ENCODE peak calls at places on chromosome 12, in ten cellular contexts. One of them, this sample, is unnamed.
A peak's percentile ranks its signal among the peaks of the same experiment; 100 is the strongest.

GRCh38 chr12:1471224-1471623 is 123.2 kb downstream of the FBXL14 start:
- DNase-seq in tibial nerve: no peak
- DNase-seq in IMR-90: no peak
- DNase-seq in heart left ventricle: no peak
- DNase-seq in testis: no peak
- DNase-seq in stomach: no peak
- DNase-seq in Peyer's patch: no peak
- DNase-seq in prostate gland: no peak
- DNase-seq in ovary: no peak
- DNase-seq in NB4: no peak
- DNase-seq in this sample: no peak

GRCh38 chr12:76943004-76943403 is 64.2 kb upstream of the CSRP2 start:
- DNase-seq in testis: no peak
- DNase-seq in prostate gland: peak; percentile 17
- DNase-seq in Peyer's patch: no peak
- DNase-seq in ovary: no peak
- DNase-seq in NB4: no peak
- DNase-seq in tibial nerve: no peak
- DNase-seq in IMR-90: no peak
- DNase-seq in heart left ventricle: no peak
- DNase-seq in stomach: no peak
- DNase-seq in this sample: no peak

GRCh38 chr12:121239335-121239678 is 29.4 kb downstream of the P2RX4 start:
- DNase-seq in tibial nerve: no peak
- DNase-seq in stomach: no peak
- DNase-seq in NB4: peak; percentile 94
- DNase-seq in testis: no peak
- DNase-seq in Peyer's patch: no peak
- DNase-seq in prostate gland: no peak
- DNase-seq in IMR-90: no peak
- DNase-seq in heart left ventricle: no peak
- DNase-seq in ovary: no peak
- DNase-seq in this sample: no peak

GRCh38 chr12:11798856-11799530 is 149.5 kb downstream of the ETV6 start:
- DNase-seq in IMR-90: peak; percentile 88
- DNase-seq in ovary: no peak
- DNase-seq in Peyer's patch: no peak
- DNase-seq in NB4: peak; percentile 97
- DNase-seq in testis: no peak
- DNase-seq in stomach: no peak
- DNase-seq in prostate gland: no peak
- DNase-seq in tibial nerve: no peak
- DNase-seq in heart left ventricle: no peak
- DNase-seq in this sample: no peak

GRCh38 chr12:72491399-72491798 is 219.2 kb downstream of the TRHDE start:
- DNase-seq in heart left ventricle: no peak
- DNase-seq in testis: no peak
- DNase-seq in NB4: no peak
- DNase-seq in IMR-90: peak; percentile 66
- DNase-seq in prostate gland: no peak
- DNase-seq in stomach: no peak
- DNase-seq in tibial nerve: no peak
- DNase-seq in Peyer's patch: no peak
- DNase-seq in ovary: no peak
- DNase-seq in this sample: no peak

GRCh38 chr12:130456375-130457199 is 118.9 kb downstream of the PIWIL1 start:
- DNase-seq in stomach: peak; percentile 68
- DNase-seq in ovary: no peak
- DNase-seq in prostate gland: peak; percentile 42
- DNase-seq in testis: peak; percentile 53
- DNase-seq in tibial nerve: no peak
- DNase-seq in IMR-90: no peak
- DNase-seq in heart left ventricle: peak; percentile 85
- DNase-seq in Peyer's patch: no peak
- DNase-seq in NB4: no peak
- DNase-seq in this sample: peak; percentile 93

GRCh38 chr12:101761347-101761746 is 22.1 kb upstream of the SYCP3 start:
- DNase-seq in IMR-90: peak; percentile 79
- DNase-seq in tibial nerve: no peak
- DNase-seq in prostate gland: peak; percentile 48
- DNase-seq in heart left ventricle: no peak
- DNase-seq in NB4: no peak
- DNase-seq in ovary: no peak
- DNase-seq in testis: no peak
- DNase-seq in stomach: no peak
- DNase-seq in Peyer's patch: no peak
- DNase-seq in this sample: no peak

GRCh38 chr12:42779186-42779859 is 189.8 kb upstream of the PRICKLE1 start:
- DNase-seq in NB4: peak; percentile 70
- DNase-seq in tibial nerve: peak; percentile 28
- DNase-seq in testis: no peak
- DNase-seq in stomach: no peak
- DNase-seq in IMR-90: peak; percentile 63
- DNase-seq in ovary: no peak
- DNase-seq in heart left ventricle: no peak
- DNase-seq in Peyer's patch: no peak
- DNase-seq in prostate gland: peak; percentile 24
- DNase-seq in this sample: no peak

GRCh38 chr12:21697829-21698630 is 40.4 kb upstream of the LDHB start:
- DNase-seq in stomach: no peak
- DNase-seq in Peyer's patch: no peak
- DNase-seq in heart left ventricle: no peak
- DNase-seq in NB4: peak; percentile 56
- DNase-seq in testis: no peak
- DNase-seq in prostate gland: no peak
- DNase-seq in IMR-90: peak; percentile 48
- DNase-seq in tibial nerve: peak; percentile 42
- DNase-seq in ovary: no peak
- DNase-seq in this sample: no peak

GRCh38 chr12:66279127-66279712 is 23.1 kb upstream of the HELB start:
- DNase-seq in Peyer's patch: no peak
- DNase-seq in tibial nerve: no peak
- DNase-seq in heart left ventricle: no peak
- DNase-seq in testis: peak; percentile 33
- DNase-seq in prostate gland: no peak
- DNase-seq in NB4: peak; percentile 64
- DNase-seq in ovary: no peak
- DNase-seq in IMR-90: peak; percentile 22
- DNase-seq in stomach: no peak
- DNase-seq in this sample: no peak

DNA sequence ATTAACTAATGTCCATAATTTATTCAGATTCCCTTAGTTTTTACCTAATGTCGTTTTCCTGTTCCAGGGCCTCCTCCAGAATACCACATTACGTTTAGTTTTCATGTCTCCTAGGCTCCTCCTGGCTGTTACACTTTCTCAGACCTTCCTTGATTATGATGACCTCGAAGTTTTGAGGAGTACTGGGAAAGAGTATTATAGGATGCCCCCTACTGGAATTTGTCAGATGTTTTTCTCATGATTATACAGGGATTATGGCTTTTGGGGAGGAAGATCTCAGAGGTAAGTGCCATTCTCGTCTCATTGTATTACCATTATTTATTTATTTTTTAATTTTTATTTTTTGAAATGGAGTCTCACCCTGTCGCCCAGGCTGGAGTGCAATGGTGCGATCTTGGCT is 17.7 kb upstream of the C1S start:
- DNase-seq in Peyer's patch: no peak
- DNase-seq in prostate gland: no peak
- DNase-seq in tibial nerve: no peak
- DNase-seq in heart left ventricle: no peak
- DNase-seq in NB4: peak; percentile 70
- DNase-seq in IMR-90: peak; percentile 29
- DNase-seq in testis: no peak
- DNase-seq in ovary: no peak
- DNase-seq in stomach: no peak
- DNase-seq in this sample: no peak
- TF ChIP-seq CTCF in Peyer's patch: peak; percentile 83
- TF ChIP-seq CTCF in prostate gland: peak; percentile 64
- TF ChIP-seq CTCF in tibial nerve: no peak
- TF ChIP-seq CTCF in heart left ventricle: peak; percentile 14
- TF ChIP-seq CTCF in NB4: peak; percentile 36
- TF ChIP-seq CTCF in IMR-90: peak; percentile 38
- TF ChIP-seq CTCF in testis: peak; percentile 12
- TF ChIP-seq CTCF in ovary: no peak
- TF ChIP-seq CTCF in stomach: peak; percentile 58
- TF ChIP-seq CTCF in this sample: peak; percentile 44

GRCh38 chr12:6278439-6279255 is 31.8 kb upstream of the PLEKHG6 start:
- DNase-seq in IMR-90: peak; percentile 74
- DNase-seq in ovary: peak; percentile 87
- DNase-seq in Peyer's patch: peak; percentile 69
- DNase-seq in prostate gland: peak; percentile 84
- DNase-seq in tibial nerve: peak; percentile 73
- DNase-seq in testis: peak; percentile 81
- DNase-seq in stomach: peak; percentile 89
- DNase-seq in heart left ventricle: peak; percentile 89
- DNase-seq in NB4: peak; percentile 86
- DNase-seq in this sample: peak; percentile 88
- TF ChIP-seq POLR2A in IMR-90: peak; percentile 50
- TF ChIP-seq POLR2A in ovary: no peak
- TF ChIP-seq POLR2A in Peyer's patch: peak; percentile 62
- TF ChIP-seq POLR2A in prostate gland: peak; percentile 47
- TF ChIP-seq POLR2A in tibial nerve: peak; percentile 37
- TF ChIP-seq POLR2A in testis: no peak
- TF ChIP-seq POLR2A in stomach: no peak
- TF ChIP-seq POLR2A in heart left ventricle: peak; percentile 37
- TF ChIP-seq POLR2A in NB4: no peak
- TF ChIP-seq POLR2A in this sample: no peak

DNA sequence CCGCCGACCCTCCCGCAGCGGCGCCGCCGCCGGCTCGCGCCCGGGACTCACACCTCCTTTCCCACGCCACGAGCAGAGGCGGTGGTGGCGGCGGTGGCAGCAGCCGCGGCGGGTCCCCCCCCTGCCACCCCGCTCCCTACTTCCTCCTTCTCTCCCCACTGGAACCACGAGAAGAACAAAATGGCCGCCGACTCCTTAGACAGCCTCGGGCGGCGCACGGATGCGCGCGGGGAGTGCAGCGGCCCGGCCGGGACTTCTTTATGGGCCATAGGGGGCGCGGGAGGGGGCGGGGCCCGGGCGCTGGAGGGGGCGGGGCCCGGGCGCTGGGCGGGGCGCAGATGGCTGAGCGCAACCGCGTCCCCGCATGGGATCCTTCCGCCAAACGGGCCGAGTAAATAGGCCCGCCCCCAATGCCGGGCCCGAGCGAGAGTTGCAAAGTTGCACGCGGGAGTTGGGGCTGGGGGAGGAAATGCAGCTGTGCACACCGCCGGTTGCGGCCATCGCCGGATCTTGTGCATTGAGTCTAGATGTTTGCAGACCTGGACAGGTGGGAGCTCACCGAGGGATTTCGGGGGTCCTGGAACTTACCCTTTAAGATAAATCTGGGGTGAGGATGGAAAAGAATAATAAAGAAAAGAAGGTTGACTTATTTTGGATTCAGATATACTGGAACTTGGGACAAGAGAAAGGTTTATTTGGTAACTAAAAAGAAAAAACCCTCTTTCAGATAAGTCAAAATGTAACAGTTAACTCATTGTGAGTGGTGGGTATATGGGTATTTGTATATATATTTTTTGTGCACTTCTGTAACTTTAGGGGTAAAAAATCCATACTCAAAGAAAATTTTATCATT is at the start of gene PPP1CC:
- DNase-seq in IMR-90: peak; percentile 89
- DNase-seq in NB4: peak; percentile 99
- DNase-seq in tibial nerve: peak; percentile 92
- DNase-seq in Peyer's patch: peak; percentile 96
- DNase-seq in ovary: peak; percentile 93
- DNase-seq in testis: peak; percentile 97
- DNase-seq in heart left ventricle: peak; percentile 97
- DNase-seq in stomach: peak; percentile 95
- DNase-seq in prostate gland: peak; percentile 93
- DNase-seq in this sample: peak; percentile 94
- TF ChIP-seq CTCF in IMR-90: no peak
- TF ChIP-seq CTCF in NB4: no peak
- TF ChIP-seq CTCF in tibial nerve: no peak
- TF ChIP-seq CTCF in Peyer's patch: no peak
- TF ChIP-seq CTCF in ovary: no peak
- TF ChIP-seq CTCF in testis: no peak
- TF ChIP-seq CTCF in heart left ventricle: no peak
- TF ChIP-seq CTCF in stomach: no peak
- TF ChIP-seq CTCF in prostate gland: no peak
- TF ChIP-seq CTCF in this sample: no peak

GRCh38 chr12:112012775-112013600 is at the start of the genes ERP29 and TMEM116:
- DNase-seq in NB4: peak; percentile 100
- DNase-seq in testis: peak; percentile 99
- DNase-seq in Peyer's patch: peak; percentile 100
- DNase-seq in heart left ventricle: peak; percentile 100
- DNase-seq in prostate gland: peak; percentile 100
- DNase-seq in tibial nerve: peak; percentile 100
- DNase-seq in stomach: peak; percentile 100
- DNase-seq in IMR-90: peak; percentile 98
- DNase-seq in ovary: peak; percentile 100
- DNase-seq in this sample: peak; percentile 100
- TF ChIP-seq POLR2A in NB4: peak; percentile 97
- TF ChIP-seq POLR2A in testis: peak; percentile 21
- TF ChIP-seq POLR2A in Peyer's patch: peak; percentile 86
- TF ChIP-seq POLR2A in heart left ventricle: peak; percentile 86
- TF ChIP-seq POLR2A in prostate gland: peak; percentile 86
- TF ChIP-seq POLR2A in tibial nerve: peak; percentile 94
- TF ChIP-seq POLR2A in stomach: peak; percentile 58
- TF ChIP-seq POLR2A in IMR-90: peak; percentile 90
- TF ChIP-seq POLR2A in ovary: peak; percentile 98
- TF ChIP-seq POLR2A in this sample: peak; percentile 95

GRCh38 chr12:105382771-105383632 is 52.5 kb downstream of the C12orf75 start:
- DNase-seq in Peyer's patch: no peak
- DNase-seq in ovary: no peak
- DNase-seq in stomach: no peak
- DNase-seq in IMR-90: peak; percentile 73
- DNase-seq in prostate gland: peak; percentile 30
- DNase-seq in NB4: peak; percentile 70
- DNase-seq in heart left ventricle: no peak
- DNase-seq in testis: no peak
- DNase-seq in tibial nerve: peak; percentile 71
- DNase-seq in this sample: no peak
- TF ChIP-seq CTCF in Peyer's patch: peak; percentile 93
- TF ChIP-seq CTCF in ovary: no peak
- TF ChIP-seq CTCF in stomach: peak; percentile 74
- TF ChIP-seq CTCF in IMR-90: peak; percentile 83
- TF ChIP-seq CTCF in prostate gland: peak; percentile 78
- TF ChIP-seq CTCF in NB4: peak; percentile 77
- TF ChIP-seq CTCF in heart left ventricle: peak; percentile 67
- TF ChIP-seq CTCF in testis: peak; percentile 80
- TF ChIP-seq CTCF in tibial nerve: peak; percentile 58
- TF ChIP-seq CTCF in this sample: peak; percentile 71

GRCh38 chr12:4272014-4272975 is 1.3 kb upstream of the CCND2 start:
- DNase-seq in Peyer's patch: peak; percentile 91
- DNase-seq in heart left ventricle: peak; percentile 87
- DNase-seq in NB4: peak; percentile 97
- DNase-seq in ovary: peak; percentile 64
- DNase-seq in tibial nerve: peak; percentile 69
- DNase-seq in prostate gland: peak; percentile 49
- DNase-seq in IMR-90: peak; percentile 6
- DNase-seq in stomach: peak; percentile 63
- DNase-seq in testis: peak; percentile 80
- DNase-seq in this sample: peak; percentile 89
- TF ChIP-seq POLR2A in Peyer's patch: peak; percentile 39
- TF ChIP-seq POLR2A in heart left ventricle: no peak
- TF ChIP-seq POLR2A in NB4: peak; percentile 75
- TF ChIP-seq POLR2A in ovary: no peak
- TF ChIP-seq POLR2A in tibial nerve: no peak
- TF ChIP-seq POLR2A in prostate gland: no peak
- TF ChIP-seq POLR2A in IMR-90: no peak
- TF ChIP-seq POLR2A in stomach: no peak
- TF ChIP-seq POLR2A in testis: no peak
- TF ChIP-seq POLR2A in this sample: no peak

GRCh38 chr12:47813491-47814196 is 6.1 kb downstream of the HDAC7 start:
- DNase-seq in ovary: peak; percentile 47
- DNase-seq in testis: no peak
- DNase-seq in tibial nerve: no peak
- DNase-seq in Peyer's patch: peak; percentile 62
- DNase-seq in stomach: no peak
- DNase-seq in prostate gland: no peak
- DNase-seq in IMR-90: no peak
- DNase-seq in heart left ventricle: no peak
- DNase-seq in NB4: peak; percentile 91
- DNase-seq in this sample: no peak
- TF ChIP-seq CTCF in ovary: no peak
- TF ChIP-seq CTCF in testis: no peak
- TF ChIP-seq CTCF in tibial nerve: no peak
- TF ChIP-seq CTCF in Peyer's patch: no peak
- TF ChIP-seq CTCF in stomach: no peak
- TF ChIP-seq CTCF in prostate gland: no peak
- TF ChIP-seq CTCF in IMR-90: no peak
- TF ChIP-seq CTCF in heart left ventricle: no peak
- TF ChIP-seq CTCF in NB4: no peak
- TF ChIP-seq CTCF in this sample: no peak

This sample was measured in thyroid gland.